ENCODE peak calls at places on chromosomes 7 and 10, in four cellular contexts. V, E, G and B are unnamed samples.

GRCh38 chr10:119025776-119026175 is 3.7 kb upstream of the NANOS1 start:
- DNase-seq in V (no peak), E (no peak), G (no peak), B (no peak)

GRCh38 chr10:28685717-28686116 is 8.4 kb downstream of the BAMBI start:
- DNase-seq in V (no peak), E (no peak), G (no peak), B (no peak)

GRCh38 chr7:148262721-148263229 is 327.8 kb upstream of the C7orf33 start:
- DNase-seq in V (peak), E (peak), G (no peak), B (no peak)

GRCh38 chr10:63209703-63210102 is 76.6 kb downstream of the NRBF2 start:
- DNase-seq in V (no peak), E (no peak), G (no peak), B (no peak)

GRCh38 chr7:6530626-6531491 is 20.4 kb downstream of the GRID2IP start:
- DNase-seq in V (peak), E (no peak), G (no peak), B (no peak)

GRCh38 chr7:115654384-115655181 is 376.0 kb downstream of the TFEC start:
- DNase-seq in V (no peak), E (peak), G (no peak), B (peak)

GRCh38 chr7:130290745-130291144 is 2.2 kb upstream of the CPA4 start:
- DNase-seq in V (no peak), E (peak), G (peak), B (peak)

GRCh38 chr10:132399117-132400035 is 2.4 kb downstream of the PWWP2B start:
- DNase-seq in V (no peak), E (no peak), G (no peak), B (no peak)

GRCh38 chr10:23344251-23344841 is at the start of gene C10orf67:
- DNase-seq in V (no peak), E (no peak), G (peak), B (no peak)

GRCh38 chr7:104960741-104961479 is 53.1 kb upstream of the KMT2E start:
- DNase-seq in V (no peak), E (no peak), G (no peak), B (no peak)

GRCh38 chr10:74103560-74104248 is 46.9 kb downstream of the AP3M1 start:
- DNase-seq in V (no peak), E (peak), G (no peak), B (no peak)